ENCODE peak calls at places on chromosomes 12 and 14, in seven cellular contexts. V, W, B, S, Z, A and L are unnamed samples.

GRCh38 chr12:56683-57346 is 9.8 kb upstream of the IQSEC3 start:
- DNase-seq in V (no peak), W (no peak), B (no peak), S (no peak), Z (peak; percentile 34), A (no peak), L (no peak)

GRCh38 chr12:56487448-56488040 is 417 bp downstream of the GLS2 start:
- DNase-seq in V (no peak), W (peak; percentile 77), B (no peak), S (peak; percentile 71), Z (peak; percentile 64), A (peak; percentile 52), L (peak; percentile 3)

GRCh38 chr12:38904932-38905479 is 385 bp downstream of the CPNE8 start:
- DNase-seq in V (no peak), W (peak; percentile 96), B (peak; percentile 72), S (peak; percentile 41), Z (peak; percentile 92), A (peak; percentile 97), L (no peak)

GRCh38 chr12:89951050-89951693 is 242.5 kb upstream of the ATP2B1 start:
- DNase-seq in V (no peak), W (no peak), B (peak; percentile 48), S (no peak), Z (peak; percentile 33), A (no peak), L (peak; percentile 54)

GRCh38 chr14:104876251-104876699 is 11.2 kb downstream of the CEP170B start:
- DNase-seq in V (no peak), W (peak; percentile 61), B (no peak), S (no peak), Z (peak; percentile 53), A (peak; percentile 35), L (no peak)

GRCh38 chr14:83707056-83707455 is 1822.9 kb upstream of the FLRT2 start:
- DNase-seq in V (no peak), W (no peak), B (no peak), S (no peak), Z (no peak), A (no peak), L (no peak)

GRCh38 chr12:84502907-84503787 is 409.5 kb downstream of the SLC6A15 start:
- DNase-seq in V (peak; percentile 55), W (no peak), B (peak; percentile 16), S (peak; percentile 28), Z (peak; percentile 67), A (peak; percentile 73), L (peak; percentile 43)

GRCh38 chr12:62933220-62933870 is 1.6 kb downstream of the PPM1H start:
- DNase-seq in V (no peak), W (peak; percentile 77), B (no peak), S (peak; percentile 98), Z (peak; percentile 78), A (peak; percentile 64), L (peak; percentile 58)

GRCh38 chr14:22977684-22978486 is 4.5 kb downstream of the AJUBA start:
- DNase-seq in V (no peak), W (peak; percentile 85), B (peak; percentile 62), S (no peak), Z (peak; percentile 93), A (peak; percentile 90), L (peak; percentile 97)

GRCh38 chr12:20646239-20646827 is 48.8 kb upstream of the SLCO1C1 start:
- DNase-seq in V (no peak), W (no peak), B (peak; percentile 41), S (peak; percentile 25), Z (no peak), A (peak; percentile 46), L (peak; percentile 36)

GRCh38 chr14:61256826-61257468 is 24.2 kb downstream of the TMEM30B start:
- DNase-seq in V (no peak), W (no peak), B (no peak), S (no peak), Z (no peak), A (no peak), L (no peak)